ENCODE peak calls at places on chromosomes 1 and 21, in four cellular contexts. One of them, this sample, is unnamed.

GRCh38 chr1:203188686-203189232 is 2.3 kb upstream of the CHI3L1 start:
- DNase-seq in HepG2: no peak
- DNase-seq in K562: no peak
- DNase-seq in GM12878: no peak
- DNase-seq in this sample: no peak

GRCh38 chr1:221316491-221317056 is 425.3 kb downstream of the DUSP10 start:
- DNase-seq in HepG2: no peak
- DNase-seq in K562: no peak
- DNase-seq in GM12878: no peak
- DNase-seq in this sample: peak

GRCh38 chr1:1777510-1777909 is 760 bp downstream of the NADK start:
- DNase-seq in HepG2: no peak
- DNase-seq in K562: peak
- DNase-seq in GM12878: no peak
- DNase-seq in this sample: no peak

GRCh38 chr1:33382651-33383415 is 48.1 kb downstream of the PHC2 start:
- DNase-seq in HepG2: no peak
- DNase-seq in K562: no peak
- DNase-seq in GM12878: no peak
- DNase-seq in this sample: no peak

GRCh38 chr1:61455400-61455799 is 269.5 kb downstream of the TM2D1 start:
- DNase-seq in HepG2: no peak
- DNase-seq in K562: no peak
- DNase-seq in GM12878: no peak
- DNase-seq in this sample: no peak

GRCh38 chr1:84550826-84551225 is 23.4 kb downstream of the CTBS start:
- DNase-seq in HepG2: no peak
- DNase-seq in K562: no peak
- DNase-seq in GM12878: no peak
- DNase-seq in this sample: no peak

GRCh38 chr1:40780678-40781613 is 2.6 kb upstream of the KCNQ4 start:
- DNase-seq in HepG2: no peak
- DNase-seq in K562: no peak
- DNase-seq in GM12878: no peak
- DNase-seq in this sample: no peak

GRCh38 chr21:39891111-39891510 is 23.9 kb downstream of the PCP4 start:
- DNase-seq in HepG2: no peak
- DNase-seq in K562: no peak
- DNase-seq in GM12878: no peak
- DNase-seq in this sample: no peak

GRCh38 chr1:22936681-22937080 is 36.0 kb downstream of the LACTBL1 start:
- DNase-seq in HepG2: no peak
- DNase-seq in K562: no peak
- DNase-seq in GM12878: no peak
- DNase-seq in this sample: no peak

GRCh38 chr1:221137668-221138067 is 258.4 kb downstream of the HLX start:
- DNase-seq in HepG2: no peak
- DNase-seq in K562: no peak
- DNase-seq in GM12878: no peak
- DNase-seq in this sample: no peak

GRCh38 chr1:62271932-62272728 is 47.1 kb downstream of the KANK4 start:
- DNase-seq in HepG2: no peak
- DNase-seq in K562: peak
- DNase-seq in GM12878: peak
- DNase-seq in this sample: no peak

GRCh38 chr1:7549693-7550161 is 221.4 kb upstream of the VAMP3 start:
- DNase-seq in HepG2: no peak
- DNase-seq in K562: no peak
- DNase-seq in GM12878: no peak
- DNase-seq in this sample: peak

GRCh38 chr1:185636848-185637247 is 97.3 kb upstream of the HMCN1 start:
- DNase-seq in HepG2: no peak
- DNase-seq in K562: no peak
- DNase-seq in GM12878: peak
- DNase-seq in this sample: no peak

GRCh38 chr21:29033301-29033700 is 8.8 kb downstream of the USP16 start:
- DNase-seq in HepG2: no peak
- DNase-seq in K562: no peak
- DNase-seq in GM12878: no peak
- DNase-seq in this sample: no peak

GRCh38 chr21:29029524-29029923 is 5.1 kb downstream of the USP16 start:
- DNase-seq in HepG2: no peak
- DNase-seq in K562: no peak
- DNase-seq in GM12878: no peak
- DNase-seq in this sample: no peak

GRCh38 chr21:29030909-29031308 is 6.4 kb downstream of the USP16 start:
- DNase-seq in HepG2: no peak
- DNase-seq in K562: no peak
- DNase-seq in GM12878: no peak
- DNase-seq in this sample: no peak

GRCh38 chr21:29034678-29035077 is 10.2 kb downstream of the USP16 start:
- DNase-seq in HepG2: no peak
- DNase-seq in K562: no peak
- DNase-seq in GM12878: no peak
- DNase-seq in this sample: no peak

DNA sequence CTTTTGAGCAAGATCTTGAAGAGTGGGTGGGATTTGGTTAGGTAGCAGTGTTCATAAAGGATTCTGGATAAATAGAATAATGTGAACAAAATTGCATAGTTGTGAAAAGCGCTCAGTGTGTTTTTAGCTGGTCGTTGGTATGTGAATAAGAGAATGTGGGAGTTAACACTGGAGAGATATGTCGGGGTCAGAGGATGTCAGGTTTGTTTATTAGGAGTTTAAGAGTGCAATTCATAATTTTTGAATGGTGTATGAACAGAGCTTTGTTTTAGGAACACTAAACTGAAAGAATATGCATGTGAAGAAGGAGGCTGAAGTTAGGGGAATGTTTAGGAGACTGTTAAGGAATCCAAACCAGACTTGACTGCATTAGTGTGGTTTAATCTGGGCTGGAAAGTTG is 9.4 kb downstream of the USP16 start:
- DNase-seq in HepG2: no peak
- DNase-seq in K562: no peak
- DNase-seq in GM12878: no peak
- DNase-seq in this sample: no peak
- TF ChIP-seq RAD21 in HepG2: no peak
- TF ChIP-seq RAD21 in K562: no peak
- TF ChIP-seq RAD21 in GM12878: no peak
- TF ChIP-seq RAD21 in this sample: no peak

GRCh38 chr1:183920651-183921050 is 115.7 kb downstream of the RGL1 start:
- DNase-seq in HepG2: no peak
- DNase-seq in K562: no peak
- DNase-seq in GM12878: no peak
- DNase-seq in this sample: no peak
- TF ChIP-seq JUNB in HepG2: no peak
- TF ChIP-seq JUNB in K562: no peak
- TF ChIP-seq JUNB in GM12878: no peak
- TF ChIP-seq JUNB in this sample: no peak

GRCh38 chr1:205475855-205476254 is 20.0 kb upstream of the BLACAT1 start:
- DNase-seq in HepG2: no peak
- DNase-seq in K562: no peak
- DNase-seq in GM12878: no peak
- DNase-seq in this sample: no peak

GRCh38 chr1:205480349-205481278 is 23.9 kb upstream of the CDK18 start:
- DNase-seq in HepG2: no peak
- DNase-seq in K562: no peak
- DNase-seq in GM12878: peak
- DNase-seq in this sample: no peak

GRCh38 chr1:205476648-205477047 is 20.8 kb upstream of the BLACAT1 start:
- DNase-seq in HepG2: no peak
- DNase-seq in K562: no peak
- DNase-seq in GM12878: no peak
- DNase-seq in this sample: no peak

GRCh38 chr1:205477121-205477758 is 21.4 kb upstream of the BLACAT1 start:
- DNase-seq in HepG2: no peak
- DNase-seq in K562: no peak
- DNase-seq in GM12878: no peak
- DNase-seq in this sample: no peak

DNA sequence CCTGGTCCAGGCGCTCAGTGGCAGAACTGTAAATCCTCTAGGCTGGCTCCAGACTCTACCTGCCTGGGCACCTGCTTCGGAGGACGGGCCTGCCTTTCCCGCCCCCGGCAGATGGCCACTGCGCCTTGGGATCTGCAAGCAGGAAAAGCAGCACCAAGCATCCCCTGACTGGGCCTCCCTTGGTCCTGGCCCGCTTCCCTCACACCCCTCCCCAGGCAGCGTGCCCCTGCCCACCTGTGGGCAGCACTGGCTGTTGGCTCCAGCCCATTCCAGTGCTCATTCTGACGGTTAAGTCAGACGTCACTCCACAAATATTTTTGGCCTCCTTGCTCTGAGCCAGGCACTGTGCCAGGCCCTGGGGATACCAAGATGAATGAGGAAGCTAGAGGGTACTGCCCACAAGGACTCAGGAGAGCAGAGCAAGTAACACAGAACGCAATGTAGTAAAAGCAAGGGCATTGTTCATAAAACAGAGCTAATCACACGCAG is 22.0 kb upstream of the BLACAT1 start:
- DNase-seq in HepG2: no peak
- DNase-seq in K562: no peak
- DNase-seq in GM12878: no peak
- DNase-seq in this sample: peak
- TF ChIP-seq RAD21 in HepG2: no peak
- TF ChIP-seq RAD21 in K562: no peak
- TF ChIP-seq RAD21 in GM12878: no peak
- TF ChIP-seq RAD21 in this sample: no peak

DNA sequence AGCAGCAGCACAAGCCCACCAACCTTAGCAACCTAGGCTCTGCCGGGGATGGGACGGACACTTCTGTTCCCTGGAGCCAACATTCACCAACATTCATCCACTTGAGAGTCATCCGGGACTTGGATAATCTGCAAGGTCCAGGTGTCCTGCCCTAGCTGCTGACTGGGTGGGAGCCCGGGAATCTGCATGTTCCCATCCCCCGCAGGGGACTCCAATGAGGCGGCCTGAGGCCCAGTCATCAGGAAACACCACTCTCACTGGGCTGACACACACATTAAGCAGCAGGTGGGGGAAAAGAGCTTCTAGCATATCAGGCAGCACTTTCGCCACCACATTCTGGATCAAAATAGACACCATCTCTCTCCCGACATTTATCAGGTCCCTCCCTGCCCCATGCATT is 38.4 kb upstream of the CCSAP start:
- DNase-seq in HepG2: no peak
- DNase-seq in K562: peak
- DNase-seq in GM12878: no peak
- DNase-seq in this sample: no peak
- TF ChIP-seq JUNB in HepG2: no peak
- TF ChIP-seq JUNB in K562: no peak
- TF ChIP-seq JUNB in GM12878: no peak
- TF ChIP-seq JUNB in this sample: no peak

GRCh38 chr1:166166400-166166699 is 451 bp downstream of the FAM78B start:
- DNase-seq in HepG2: no peak
- DNase-seq in K562: no peak
- DNase-seq in GM12878: no peak
- DNase-seq in this sample: no peak

GRCh38 chr1:166164646-166164994 is 2.2 kb downstream of the FAM78B start:
- DNase-seq in HepG2: no peak
- DNase-seq in K562: no peak
- DNase-seq in GM12878: no peak
- DNase-seq in this sample: no peak

GRCh38 chr1:166164995-166165660 is 1.7 kb downstream of the FAM78B start:
- DNase-seq in HepG2: peak
- DNase-seq in K562: peak
- DNase-seq in GM12878: no peak
- DNase-seq in this sample: peak

GRCh38 chr1:166166701-166167394 is at the start of gene FAM78B:
- DNase-seq in HepG2: peak
- DNase-seq in K562: peak
- DNase-seq in GM12878: peak
- DNase-seq in this sample: peak

GRCh38 chr1:166165661-166166399 is 971 bp downstream of the FAM78B start:
- DNase-seq in HepG2: no peak
- DNase-seq in K562: no peak
- DNase-seq in GM12878: no peak
- DNase-seq in this sample: no peak
- TF ChIP-seq RAD21 in HepG2: no peak
- TF ChIP-seq RAD21 in K562: no peak
- TF ChIP-seq RAD21 in GM12878: no peak
- TF ChIP-seq RAD21 in this sample: no peak

GRCh38 chr1:116854294-116854693 is 55.4 kb upstream of the PTGFRN start:
- DNase-seq in HepG2: no peak
- DNase-seq in K562: no peak
- DNase-seq in GM12878: no peak
- DNase-seq in this sample: no peak

GRCh38 chr1:116853680-116854191 is 56.0 kb upstream of the PTGFRN start:
- DNase-seq in HepG2: peak
- DNase-seq in K562: peak
- DNase-seq in GM12878: no peak
- DNase-seq in this sample: peak

GRCh38 chr1:116856312-116856711 is 53.4 kb upstream of the PTGFRN start:
- DNase-seq in HepG2: no peak
- DNase-seq in K562: no peak
- DNase-seq in GM12878: no peak
- DNase-seq in this sample: no peak

GRCh38 chr1:116855788-116856187 is 53.9 kb upstream of the PTGFRN start:
- DNase-seq in HepG2: no peak
- DNase-seq in K562: no peak
- DNase-seq in GM12878: no peak
- DNase-seq in this sample: no peak

DNA sequence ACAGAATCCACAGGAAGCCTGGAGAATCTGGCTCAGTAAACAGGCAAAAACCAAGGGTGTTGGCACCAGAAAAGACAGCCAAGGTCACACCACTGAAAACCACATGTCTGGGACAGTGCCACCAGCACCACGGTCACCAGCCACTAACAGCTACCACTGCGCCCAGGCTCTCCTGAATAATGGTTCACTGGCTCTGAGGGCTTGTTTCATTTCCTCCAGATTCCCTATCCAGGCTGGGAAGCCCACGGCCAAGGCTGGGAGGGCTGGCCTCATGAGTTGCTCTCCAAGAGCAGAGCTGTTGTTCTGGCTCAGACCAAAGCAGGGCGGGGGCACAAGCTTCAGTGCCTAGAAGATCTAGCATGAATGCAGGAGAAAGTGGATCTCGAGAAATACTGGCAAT is 54.5 kb upstream of the PTGFRN start:
- DNase-seq in HepG2: no peak
- DNase-seq in K562: no peak
- DNase-seq in GM12878: no peak
- DNase-seq in this sample: no peak
- TF ChIP-seq JUNB in HepG2: no peak
- TF ChIP-seq JUNB in K562: no peak
- TF ChIP-seq JUNB in GM12878: no peak
- TF ChIP-seq JUNB in this sample: no peak

DNA sequence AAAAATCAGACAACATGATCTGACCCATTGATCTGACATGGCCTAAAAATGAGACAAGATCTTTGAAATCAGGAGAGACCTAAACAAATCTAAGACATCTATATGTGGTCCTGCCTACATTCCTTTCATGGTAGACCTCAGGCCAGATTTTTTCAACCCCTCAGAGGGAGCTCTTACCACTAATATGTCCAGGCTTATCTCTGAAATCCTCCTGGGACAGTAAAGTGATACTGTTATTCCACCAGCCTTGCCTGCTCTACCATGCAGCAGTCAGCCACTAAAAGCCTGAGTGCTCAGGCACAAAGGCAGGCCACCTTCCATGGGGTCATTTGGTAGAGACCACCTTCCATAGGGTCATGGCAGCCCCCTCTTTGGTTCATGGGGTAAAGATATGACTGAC is 126.9 kb downstream of the TBX15 start:
- DNase-seq in HepG2: no peak
- DNase-seq in K562: no peak
- DNase-seq in GM12878: no peak
- DNase-seq in this sample: no peak
- TF ChIP-seq RAD21 in HepG2: no peak
- TF ChIP-seq RAD21 in K562: no peak
- TF ChIP-seq RAD21 in GM12878: no peak
- TF ChIP-seq RAD21 in this sample: no peak